ENCODE peak calls at places on chromosome 21, in four cellular contexts. U is esophagus squamous epithelium, Q is breast epithelium, T is Peyer's patch. C is an unnamed sample.

GRCh38 chr21:37675202-37675801 is 241.0 kb downstream of the KCNJ6 start:
- DNase-seq in U (no peak), Q (peak; percentile 26), T (peak; percentile 76), C (peak; percentile 90)

GRCh38 chr21:38297193-38297592 is 40.4 kb downstream of the KCNJ15 start:
- DNase-seq in U (no peak), Q (peak; percentile 47), T (no peak), C (no peak)

GRCh38 chr21:31862078-31862477 is 10.7 kb upstream of the HUNK start:
- DNase-seq in U (no peak), Q (no peak), T (no peak), C (no peak)

GRCh38 chr21:31173881-31174555 is 135.7 kb upstream of the KRTAP19-8 start:
- DNase-seq in U (no peak), Q (no peak), T (no peak), C (peak; percentile 33)

GRCh38 chr21:31865429-31865970 is 7.3 kb upstream of the HUNK start:
- DNase-seq in U (no peak), Q (no peak), T (peak; percentile 8), C (peak; percentile 76)

GRCh38 chr21:37257967-37258877 is 8.9 kb downstream of the VPS26C start:
- DNase-seq in U (no peak), Q (peak; percentile 37), T (peak; percentile 79), C (no peak)

GRCh38 chr21:34807146-34807880 is 138.5 kb downstream of the CLIC6 start:
- DNase-seq in U (no peak), Q (no peak), T (peak; percentile 58), C (no peak)

GRCh38 chr21:46000731-46001641 is 19.4 kb downstream of the COL6A1 start:
- DNase-seq in U (no peak), Q (peak; percentile 15), T (no peak), C (peak; percentile 84)

GRCh38 chr21:39022901-39023693 is 160.2 kb downstream of the PSMG1 start:
- DNase-seq in U (no peak), Q (peak; percentile 85), T (no peak), C (no peak)

GRCh38 chr21:28725396-28725795 is 267.3 kb downstream of the LTN1 start:
- DNase-seq in U (no peak), Q (no peak), T (no peak), C (no peak)

GRCh38 chr21:36132691-36133090 is 2.2 kb upstream of the CBR3 start:
- DNase-seq in U (no peak), Q (no peak), T (peak; percentile 52), C (no peak)

GRCh38 chr21:36134820-36135390 is at the start of gene CBR3:
- DNase-seq in U (no peak), Q (peak; percentile 48), T (peak; percentile 64), C (peak; percentile 94)

GRCh38 chr21:36141513-36141925 is 6.6 kb downstream of the CBR3 start:
- DNase-seq in U (peak; percentile 54), Q (peak; percentile 89), T (peak; percentile 97), C (peak; percentile 93)

DNA sequence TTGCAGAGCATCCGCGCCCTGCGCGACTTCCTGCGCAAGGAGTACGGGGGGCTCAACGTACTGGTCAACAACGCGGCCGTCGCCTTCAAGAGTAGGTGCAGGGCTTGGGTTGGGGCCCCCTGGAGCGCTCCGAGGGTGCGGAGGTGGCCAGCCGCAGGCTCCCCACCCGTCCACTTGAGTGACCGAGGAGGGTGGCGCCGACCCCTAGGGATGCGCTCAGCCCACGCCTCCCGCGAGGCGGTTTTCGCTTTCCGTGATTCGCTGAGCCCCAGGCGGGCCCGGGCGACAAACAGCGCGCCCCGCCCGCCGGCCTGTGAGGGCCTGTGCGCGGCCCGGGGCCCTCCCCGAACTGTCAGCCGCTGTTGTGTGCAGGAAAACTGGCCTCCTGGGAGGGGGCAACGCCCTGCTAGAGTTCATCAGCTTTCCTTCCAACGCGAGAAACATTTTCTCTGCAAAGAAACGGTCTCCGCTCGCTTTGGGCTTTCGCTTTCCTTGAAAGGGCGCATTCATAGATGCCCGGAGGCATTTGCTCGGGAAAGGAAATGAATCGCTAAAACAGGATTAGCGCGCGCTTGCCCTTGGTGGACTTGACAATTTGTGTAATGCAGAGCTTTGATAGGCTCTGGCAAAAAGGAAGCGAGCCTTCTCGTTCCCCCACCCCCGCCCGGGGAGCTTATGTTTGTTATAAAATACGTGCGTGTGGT is 664 bp downstream of the CBR3 start:
- DNase-seq in U (no peak), Q (peak; percentile 59), T (peak; percentile 74), C (peak; percentile 92)
- TF ChIP-seq POLR2A in U (no peak), Q (no peak), T (no peak), C (no peak)

GRCh38 chr21:35909456-35910178 is 150.7 kb downstream of the SETD4 start:
- DNase-seq in U (no peak), Q (no peak), T (no peak), C (no peak)

GRCh38 chr21:35905973-35906357 is 154.4 kb downstream of the SETD4 start:
- DNase-seq in U (no peak), Q (no peak), T (no peak), C (peak; percentile 37)

GRCh38 chr21:35908311-35909078 is 151.8 kb downstream of the SETD4 start:
- DNase-seq in U (no peak), Q (no peak), T (no peak), C (no peak)

GRCh38 chr21:35906587-35906986 is 153.7 kb downstream of the SETD4 start:
- DNase-seq in U (no peak), Q (no peak), T (no peak), C (no peak)

GRCh38 chr21:35904995-35905972 is 155.0 kb downstream of the SETD4 start:
- DNase-seq in U (no peak), Q (no peak), T (no peak), C (peak; percentile 43)
- TF ChIP-seq CTCF in U (no peak), Q (no peak), T (no peak), C (no peak)

DNA sequence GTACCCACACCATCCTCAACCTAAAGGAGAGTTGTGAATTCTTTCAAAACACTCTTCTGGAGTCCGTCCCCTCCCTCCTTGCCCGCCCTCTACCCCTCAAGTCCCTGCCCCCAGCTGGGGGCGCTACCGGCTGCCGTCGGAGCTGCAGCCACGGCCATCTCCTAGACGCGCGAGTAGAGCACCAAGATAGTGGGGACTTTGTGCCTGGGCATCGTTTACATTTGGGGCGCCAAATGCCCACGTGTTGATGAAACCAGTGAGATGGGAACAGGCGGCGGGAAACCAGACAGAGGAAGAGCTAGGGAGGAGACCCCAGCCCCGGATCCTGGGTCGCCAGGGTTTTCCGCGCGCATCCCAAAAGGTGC is 647 bp upstream of the OLIG2 start:
- DNase-seq in U (no peak), Q (no peak), T (no peak), C (no peak)
- H3K4me3 ChIP-seq in U (no peak overlapping the region), Q (no peak overlapping the region), T (no peak overlapping the region), C (no peak overlapping the region)

DNA sequence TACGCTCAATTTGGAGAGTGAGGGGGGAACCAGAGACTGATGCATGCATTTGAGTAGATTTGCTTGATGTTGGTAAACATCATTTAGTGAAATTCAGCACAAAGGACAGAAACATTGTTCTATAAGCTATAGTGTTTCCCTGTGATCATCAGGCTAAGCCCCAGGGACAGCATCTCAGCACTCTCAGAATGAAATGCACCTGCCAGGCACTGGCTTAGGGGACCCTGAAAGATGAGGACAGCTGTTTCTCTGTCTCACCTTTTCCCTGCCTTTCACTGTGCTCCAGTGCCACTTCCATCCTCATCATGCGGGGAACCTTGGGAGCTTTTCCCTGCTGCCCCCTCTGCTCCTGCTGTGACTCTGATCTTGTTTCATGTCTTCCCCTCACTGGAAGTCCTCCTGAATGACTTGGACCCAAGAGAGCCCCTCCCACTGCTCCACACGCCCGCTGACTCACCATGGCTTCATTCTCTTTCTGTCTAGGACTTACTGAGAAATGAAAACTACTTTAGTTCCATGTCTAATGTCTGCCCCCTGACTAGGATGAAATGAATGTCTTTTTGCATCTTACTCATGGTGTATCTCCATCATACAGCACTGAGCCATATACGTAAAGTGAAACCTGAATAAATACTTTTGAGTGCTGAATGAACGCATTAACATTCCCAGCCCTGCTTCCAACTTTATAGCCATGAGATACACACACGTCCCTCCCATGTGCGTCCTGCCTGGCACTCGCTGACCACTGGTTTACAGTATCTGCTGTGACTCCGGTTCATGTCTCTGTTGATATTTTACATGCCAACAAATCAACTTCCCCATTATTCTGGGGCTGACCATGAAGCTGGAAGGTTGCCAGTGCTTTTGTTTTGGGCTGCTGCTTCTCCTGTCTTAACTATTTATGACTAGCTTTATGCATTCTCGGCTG is 182.1 kb downstream of the PCP4 start:
- DNase-seq in U (no peak), Q (no peak), T (no peak), C (no peak)
- TF ChIP-seq POLR2A in U (no peak), Q (no peak), T (no peak), C (no peak)

GRCh38 chr21:44893948-44894656 is 20.6 kb upstream of the PTTG1IP start:
- DNase-seq in U (no peak), Q (no peak), T (no peak), C (no peak)

GRCh38 chr21:44894687-44895302 is 21.3 kb upstream of the PTTG1IP start:
- DNase-seq in U (no peak), Q (no peak), T (no peak), C (no peak)

GRCh38 chr21:44892536-44893277 is 19.2 kb upstream of the PTTG1IP start:
- DNase-seq in U (no peak), Q (peak; percentile 39), T (peak; percentile 89), C (no peak)

GRCh38 chr21:44892095-44892494 is 18.6 kb upstream of the PTTG1IP start:
- DNase-seq in U (no peak), Q (no peak), T (no peak), C (no peak)

DNA sequence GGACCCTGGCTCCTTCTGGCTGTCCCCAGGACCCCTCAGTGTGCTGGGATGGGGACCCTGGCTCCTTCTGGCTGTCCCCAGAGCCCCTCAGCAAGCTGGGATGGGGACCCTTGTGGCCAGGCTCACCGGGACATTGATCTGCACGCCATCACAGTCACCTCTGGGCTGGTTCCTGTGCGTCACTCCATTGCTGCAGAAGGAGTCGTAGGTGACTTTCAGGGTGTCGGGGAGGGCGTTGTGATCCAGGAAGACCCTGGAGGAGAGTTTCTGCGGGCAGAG is 19.7 kb upstream of the PTTG1IP start:
- DNase-seq in U (no peak), Q (no peak), T (no peak), C (no peak)
- TF ChIP-seq CTCF in U (no peak), Q (no peak), T (no peak), C (no peak)

DNA sequence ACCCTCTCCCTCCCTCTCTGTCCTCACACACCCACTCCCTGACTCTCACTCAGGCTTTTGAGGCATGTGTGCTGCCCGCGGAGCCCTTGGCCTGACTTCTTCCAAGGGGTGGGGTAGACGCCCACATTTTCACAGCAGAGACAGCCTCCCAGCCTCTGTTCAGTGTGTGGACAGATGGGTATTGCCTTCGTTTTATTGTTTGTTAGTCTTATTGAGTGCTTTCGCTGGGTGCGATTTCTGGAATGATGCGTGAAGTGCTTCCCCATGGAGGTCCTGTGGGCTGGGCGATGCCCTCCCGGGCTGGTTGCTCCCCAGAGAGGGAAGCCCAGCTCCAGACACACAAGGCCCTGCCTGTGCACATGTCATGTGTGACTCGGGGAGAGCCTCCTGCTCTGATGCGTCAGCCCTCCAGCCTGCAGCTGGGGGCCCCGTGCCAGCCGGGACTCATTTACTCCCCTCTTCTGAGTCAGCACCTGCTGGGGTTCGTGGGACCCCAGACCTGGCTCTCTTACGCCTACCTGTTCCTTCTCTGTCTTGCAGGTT is 14.7 kb downstream of the PDXK start:
- DNase-seq in U (no peak), Q (no peak), T (no peak), C (no peak)
- H3K4me3 ChIP-seq in U (no peak overlapping the region), Q (no peak overlapping the region), T (peak overlapping the region; percentile 19), C (no peak overlapping the region)

GRCh38 chr21:15992171-15992570 is 262.4 kb downstream of the USP25 start:
- DNase-seq in U (no peak), Q (no peak), T (no peak), C (no peak)
- TF ChIP-seq POLR2A in U (no peak), Q (no peak), T (no peak), C (no peak)